ENCODE peak calls at places on chromosomes 1 and 21, in ten cellular contexts. Y is stimulated activated CD8-positive, alpha-beta memory T cell treated with anti-CD3 and anti-CD28 coated beads, Interleukin-7, amount 100 ng/mL, for 4 hours; J is NCI-H2227 treated with DMSO at 0.1 percent for 48 hours; S is GM20000; C is NCI-H460; X is heart right ventricle; D is G401; G is glutamatergic neuron; Q is Daoy; L is mammary epithelial cell. I is an unnamed sample.

GRCh38 chr1:184945034-184945433 is 29.3 kb downstream of the NIBAN1 start:
- DNase-seq in Y (no peak), J (no peak), S (peak; percentile 27), C (no peak), X (no peak), D (no peak), G (no peak), Q (no peak), L (peak; percentile 67), I (no peak)

GRCh38 chr1:2587071-2587859 is 688 bp downstream of the PRXL2B start:
- DNase-seq in Y (no peak), J (no peak), S (peak; percentile 48), C (no peak), X (no peak), D (peak; percentile 12), G (peak; percentile 53), Q (peak; percentile 50), L (peak; percentile 12), I (no peak)

GRCh38 chr21:23455676-23456075 is 2151.6 kb downstream of the MRPL39 start:
- DNase-seq in Y (no peak), J (no peak), S (no peak), C (no peak), X (no peak), D (no peak), G (no peak), Q (no peak), L (no peak), I (no peak)

GRCh38 chr1:154219511-154219910 is 1.2 kb upstream of the UBAP2L start:
- DNase-seq in Y (no peak), J (no peak), S (no peak), C (no peak), X (no peak), D (no peak), G (no peak), Q (peak; percentile 17), L (peak; percentile 24), I (peak; percentile 51)

GRCh38 chr1:83998599-83999315 is at the start of gene TTLL7:
- DNase-seq in Y (no peak), J (peak; percentile 84), S (peak; percentile 83), C (peak; percentile 42), X (peak; percentile 79), D (no peak), G (peak; percentile 94), Q (peak; percentile 92), L (peak; percentile 76), I (peak; percentile 84)

GRCh38 chr21:26881504-26882228 is 36.5 kb upstream of the ADAMTS1 start:
- DNase-seq in Y (no peak), J (no peak), S (no peak), C (no peak), X (no peak), D (peak; percentile 25), G (no peak), Q (no peak), L (no peak), I (no peak)

GRCh38 chr1:56390540-56390867 is 188.9 kb downstream of the PLPP3 start:
- DNase-seq in Y (no peak), J (no peak), S (no peak), C (no peak), X (no peak), D (no peak), G (no peak), Q (no peak), L (no peak), I (no peak)

GRCh38 chr1:21865943-21866628 is 54.0 kb downstream of the LDLRAD2 start:
- DNase-seq in Y (no peak), J (peak; percentile 31), S (peak; percentile 88), C (no peak), X (no peak), D (no peak), G (no peak), Q (no peak), L (no peak), I (no peak)

GRCh38 chr1:228018125-228018398 is 11.3 kb downstream of the WNT3A start:
- DNase-seq in Y (no peak), J (no peak), S (no peak), C (no peak), X (no peak), D (no peak), G (no peak), Q (no peak), L (no peak), I (no peak)

GRCh38 chr1:204443871-204444581 is 32.4 kb upstream of the PPP1R15B start:
- DNase-seq in Y (no peak), J (no peak), S (no peak), C (no peak), X (no peak), D (no peak), G (no peak), Q (peak; percentile 67), L (peak; percentile 93), I (no peak)

GRCh38 chr1:4048076-4048475 is 148.0 kb upstream of the C1orf174 start:
- DNase-seq in Y (no peak), J (no peak), S (no peak), C (no peak), X (no peak), D (no peak), G (no peak), Q (no peak), L (no peak), I (no peak)

GRCh38 chr1:33370286-33370685 is 49.4 kb upstream of the A3GALT2 start:
- DNase-seq in Y (no peak), J (no peak), S (no peak), C (no peak), X (peak; percentile 45), D (peak; percentile 77), G (no peak), Q (no peak), L (no peak), I (no peak)

GRCh38 chr1:29236993-29237905 is 927 bp downstream of the PTPRU start:
- DNase-seq in Y (no peak), J (no peak), S (peak; percentile 64), C (peak; percentile 17), X (peak; percentile 21), D (no peak), G (peak; percentile 58), Q (peak; percentile 61), L (peak; percentile 67), I (peak; percentile 75)

GRCh38 chr1:3019007-3019515 is 2.2 kb upstream of the ACTRT2 start:
- DNase-seq in Y (no peak), J (no peak), S (no peak), C (no peak), X (no peak), D (no peak), G (no peak), Q (no peak), L (no peak), I (no peak)

GRCh38 chr1:168643152-168643551 is 66.7 kb downstream of the XCL1 start:
- DNase-seq in Y (no peak), J (no peak), S (no peak), C (no peak), X (no peak), D (no peak), G (no peak), Q (peak; percentile 93), L (peak; percentile 44), I (no peak)

GRCh38 chr21:46633561-46633960 is 1.9 kb upstream of the PRMT2 start:
- DNase-seq in Y (no peak), J (no peak), S (no peak), C (no peak), X (no peak), D (no peak), G (no peak), Q (no peak), L (no peak), I (no peak)

GRCh38 chr1:31010081-31010989 is 55.2 kb downstream of the PUM1 start:
- DNase-seq in Y (no peak), J (no peak), S (peak; percentile 37), C (no peak), X (no peak), D (peak; percentile 30), G (no peak), Q (peak; percentile 25), L (peak; percentile 70), I (no peak)

GRCh38 chr1:36710901-36711300 is 228.2 kb upstream of the CSF3R start:
- DNase-seq in Y (no peak), J (no peak), S (no peak), C (no peak), X (no peak), D (no peak), G (no peak), Q (no peak), L (no peak), I (no peak)

GRCh38 chr1:84689514-84690396 is 506 bp downstream of the SSX2IP start:
- DNase-seq in Y (peak; percentile 8), J (peak; percentile 91), S (peak; percentile 53), C (no peak), X (peak; percentile 50), D (peak; percentile 83), G (peak; percentile 77), Q (no peak), L (no peak), I (peak; percentile 69)

GRCh38 chr1:58695206-58695605 is 4.7 kb downstream of the MYSM1 start:
- DNase-seq in Y (no peak), J (no peak), S (no peak), C (no peak), X (no peak), D (no peak), G (no peak), Q (no peak), L (no peak), I (no peak)

GRCh38 chr1:207978441-207978840 is 67.5 kb upstream of the CD34 start:
- DNase-seq in Y (no peak), J (no peak), S (no peak), C (no peak), X (no peak), D (peak; percentile 79), G (no peak), Q (no peak), L (no peak), I (peak; percentile 18)

GRCh38 chr21:34113842-34114241 is 40.5 kb downstream of the MRPS6 start:
- DNase-seq in Y (no peak), J (peak; percentile 28), S (no peak), C (no peak), X (no peak), D (no peak), G (no peak), Q (no peak), L (no peak), I (no peak)

GRCh38 chr1:36863061-36863460 is 171.3 kb downstream of the GRIK3 start:
- DNase-seq in Y (no peak), J (no peak), S (no peak), C (no peak), X (no peak), D (no peak), G (no peak), Q (peak; percentile 63), L (no peak), I (no peak)

GRCh38 chr1:11198851-11199628 is 9.9 kb downstream of the ANGPTL7 start:
- DNase-seq in Y (no peak), J (peak; percentile 96), S (no peak), C (no peak), X (no peak), D (peak; percentile 99), G (no peak), Q (no peak), L (no peak), I (no peak)

GRCh38 chr1:61158592-61158991 is 76.2 kb downstream of the NFIA start:
- DNase-seq in Y (no peak), J (no peak), S (no peak), C (no peak), X (no peak), D (no peak), G (no peak), Q (no peak), L (no peak), I (no peak)